ENCODE peak calls at places on chromosomes 13 and 19, in six cellular contexts. L is lung, D is pancreas, J is cardiac fibroblast, U is colonic mucosa, C is NCI-H2107. Y is an unnamed sample.

GRCh38 chr19:16378291-16378889 is 53.8 kb downstream of the KLF2 start:
- DNase-seq in L (no peak), D (no peak), J (no peak), U (no peak), C (no peak), Y (no peak)

GRCh38 chr13:72868229-72868628 is 86.3 kb downstream of the PIBF1 start:
- DNase-seq in L (no peak), D (no peak), J (no peak), U (no peak), C (no peak), Y (no peak)

GRCh38 chr13:93218583-93218982 is 8.0 kb upstream of the GPC6 start:
- DNase-seq in L (no peak), D (no peak), J (no peak), U (no peak), C (no peak), Y (no peak)

GRCh38 chr19:15467734-15468214 is 3.4 kb upstream of the RASAL3 start:
- DNase-seq in L (no peak), D (no peak), J (no peak), U (no peak), C (no peak), Y (no peak)

GRCh38 chr13:110713981-110714797 is 689 bp downstream of the ING1 start:
- DNase-seq in L (peak), D (peak), J (peak), U (peak), C (no peak), Y (no peak)

GRCh38 chr19:7848779-7849457 is 18.9 kb downstream of the EVI5L start:
- DNase-seq in L (no peak), D (no peak), J (no peak), U (no peak), C (no peak), Y (no peak)

GRCh38 chr13:32475403-32475802 is 47.5 kb upstream of the N4BP2L1 start:
- DNase-seq in L (no peak), D (no peak), J (no peak), U (no peak), C (no peak), Y (no peak)

GRCh38 chr13:112730157-112730671 is 40.4 kb downstream of the ATP11A start:
- DNase-seq in L (no peak), D (no peak), J (no peak), U (no peak), C (no peak), Y (peak)

GRCh38 chr19:12723643-12724426 is at the start of gene TNPO2:
- DNase-seq in L (peak), D (peak), J (peak), U (peak), C (no peak), Y (no peak)

GRCh38 chr19:10602330-10603083 is 15.4 kb upstream of the AP1M2 start:
- DNase-seq in L (peak), D (peak), J (peak), U (peak), C (peak), Y (no peak)

GRCh38 chr19:35247526-35248309 is 1.1 kb upstream of the LSR start:
- DNase-seq in L (peak), D (peak), J (no peak), U (peak), C (peak), Y (peak)

Y was measured in epithelial cell of proximal tubule.